ENCODE peak calls at places on chromosome 15, in four cellular contexts. One of them, this sample, is unnamed.

GRCh38 chr15:42511010-42511396 is 15.6 kb downstream of the SNAP23 start:
- DNase-seq in mesendoderm: no peak
- DNase-seq in activated CD4-positive, CD25-positive, alpha-beta regulatory T cell: no peak
- DNase-seq in fibroblast of the conjunctiva: no peak
- DNase-seq in this sample: no peak

GRCh38 chr15:57382222-57382621 is 5.9 kb downstream of the CGNL1 start:
- DNase-seq in mesendoderm: no peak
- DNase-seq in activated CD4-positive, CD25-positive, alpha-beta regulatory T cell: no peak
- DNase-seq in fibroblast of the conjunctiva: no peak
- DNase-seq in this sample: no peak

GRCh38 chr15:55279746-55280351 is 9.8 kb downstream of the RAB27A start:
- DNase-seq in mesendoderm: peak; percentile 23
- DNase-seq in activated CD4-positive, CD25-positive, alpha-beta regulatory T cell: peak; percentile 3
- DNase-seq in fibroblast of the conjunctiva: peak; percentile 78
- DNase-seq in this sample: peak; percentile 71

GRCh38 chr15:101131489-101132389 is 120.1 kb downstream of the CHSY1 start:
- DNase-seq in mesendoderm: no peak
- DNase-seq in activated CD4-positive, CD25-positive, alpha-beta regulatory T cell: no peak
- DNase-seq in fibroblast of the conjunctiva: no peak
- DNase-seq in this sample: no peak

GRCh38 chr15:67125589-67126502 is 60.4 kb downstream of the SMAD3 start:
- DNase-seq in mesendoderm: no peak
- DNase-seq in activated CD4-positive, CD25-positive, alpha-beta regulatory T cell: no peak
- DNase-seq in fibroblast of the conjunctiva: peak; percentile 98
- DNase-seq in this sample: peak; percentile 99

GRCh38 chr15:72888211-72888610 is 104.7 kb upstream of the ADPGK start:
- DNase-seq in mesendoderm: no peak
- DNase-seq in activated CD4-positive, CD25-positive, alpha-beta regulatory T cell: no peak
- DNase-seq in fibroblast of the conjunctiva: no peak
- DNase-seq in this sample: no peak

GRCh38 chr15:81327526-81327925 is 3.6 kb upstream of the STARD5 start:
- DNase-seq in mesendoderm: no peak
- DNase-seq in activated CD4-positive, CD25-positive, alpha-beta regulatory T cell: no peak
- DNase-seq in fibroblast of the conjunctiva: peak; percentile 66
- DNase-seq in this sample: peak; percentile 85

GRCh38 chr15:64930778-64931240 is 19.1 kb downstream of the ANKDD1A start:
- DNase-seq in mesendoderm: no peak
- DNase-seq in activated CD4-positive, CD25-positive, alpha-beta regulatory T cell: no peak
- DNase-seq in fibroblast of the conjunctiva: no peak
- DNase-seq in this sample: no peak

GRCh38 chr15:47781527-47781926 is 64.2 kb downstream of the SEMA6D start:
- DNase-seq in mesendoderm: no peak
- DNase-seq in activated CD4-positive, CD25-positive, alpha-beta regulatory T cell: no peak
- DNase-seq in fibroblast of the conjunctiva: no peak
- DNase-seq in this sample: no peak

GRCh38 chr15:98850991-98851776 is 156.4 kb downstream of the PGPEP1L start:
- DNase-seq in mesendoderm: peak; percentile 91
- DNase-seq in activated CD4-positive, CD25-positive, alpha-beta regulatory T cell: peak; percentile 24
- DNase-seq in fibroblast of the conjunctiva: no peak
- DNase-seq in this sample: no peak